ENCODE peak calls at places on chromosomes 4 and X, in seven cellular contexts. One of them, this sample, is unnamed.

GRCh38 chr4:114599231-114600065 is 841 bp downstream of the UGT8 start:
- DNase-seq in right lobe of liver: no peak
- DNase-seq in PC-9: no peak
- DNase-seq in CD8-positive, alpha-beta memory T cell: no peak
- DNase-seq in dorsolateral prefrontal cortex: peak
- DNase-seq in thoracic aorta: no peak
- DNase-seq in WERI-Rb-1: peak
- DNase-seq in this sample: no peak

GRCh38 chrX:24990585-24990984 is 25.2 kb downstream of the ARX start:
- DNase-seq in WERI-Rb-1: no peak
- DNase-seq in PC-9: no peak
- DNase-seq in right lobe of liver: no peak
- DNase-seq in thoracic aorta: no peak
- DNase-seq in CD8-positive, alpha-beta memory T cell: no peak
- DNase-seq in dorsolateral prefrontal cortex: no peak
- DNase-seq in this sample: no peak

GRCh38 chrX:150165776-150166610 is 197.1 kb upstream of the MAMLD1 start:
- DNase-seq in dorsolateral prefrontal cortex: no peak
- DNase-seq in thoracic aorta: no peak
- DNase-seq in PC-9: peak
- DNase-seq in right lobe of liver: no peak
- DNase-seq in WERI-Rb-1: no peak
- DNase-seq in CD8-positive, alpha-beta memory T cell: no peak
- DNase-seq in this sample: no peak

GRCh38 chrX:130682990-130683389 is 220.0 kb downstream of the ENOX2 start:
- DNase-seq in thoracic aorta: no peak
- DNase-seq in CD8-positive, alpha-beta memory T cell: no peak
- DNase-seq in right lobe of liver: no peak
- DNase-seq in WERI-Rb-1: peak
- DNase-seq in PC-9: no peak
- DNase-seq in dorsolateral prefrontal cortex: no peak
- DNase-seq in this sample: no peak

GRCh38 chrX:152905081-152905420 is 7.2 kb downstream of the ZNF185 start:
- DNase-seq in WERI-Rb-1: no peak
- DNase-seq in thoracic aorta: no peak
- DNase-seq in right lobe of liver: no peak
- DNase-seq in PC-9: no peak
- DNase-seq in dorsolateral prefrontal cortex: no peak
- DNase-seq in CD8-positive, alpha-beta memory T cell: no peak
- DNase-seq in this sample: no peak

GRCh38 chr4:73723945-73724344 is 16.4 kb upstream of the CXCL8 start:
- DNase-seq in right lobe of liver: no peak
- DNase-seq in WERI-Rb-1: no peak
- DNase-seq in PC-9: no peak
- DNase-seq in thoracic aorta: no peak
- DNase-seq in CD8-positive, alpha-beta memory T cell: no peak
- DNase-seq in dorsolateral prefrontal cortex: no peak
- DNase-seq in this sample: no peak

GRCh38 chr4:142443469-142443868 is 402.6 kb downstream of the INPP4B start:
- DNase-seq in WERI-Rb-1: peak
- DNase-seq in CD8-positive, alpha-beta memory T cell: no peak
- DNase-seq in dorsolateral prefrontal cortex: no peak
- DNase-seq in right lobe of liver: no peak
- DNase-seq in PC-9: no peak
- DNase-seq in thoracic aorta: no peak
- DNase-seq in this sample: no peak

GRCh38 chr4:123121241-123121907 is 199.0 kb upstream of the NUDT6 start:
- DNase-seq in PC-9: peak
- DNase-seq in dorsolateral prefrontal cortex: no peak
- DNase-seq in CD8-positive, alpha-beta memory T cell: no peak
- DNase-seq in right lobe of liver: no peak
- DNase-seq in thoracic aorta: no peak
- DNase-seq in WERI-Rb-1: no peak
- DNase-seq in this sample: no peak

GRCh38 chrX:112642349-112642748 is 37.4 kb downstream of the LHFPL1 start:
- DNase-seq in dorsolateral prefrontal cortex: no peak
- DNase-seq in right lobe of liver: no peak
- DNase-seq in PC-9: peak
- DNase-seq in WERI-Rb-1: peak
- DNase-seq in thoracic aorta: no peak
- DNase-seq in CD8-positive, alpha-beta memory T cell: no peak
- DNase-seq in this sample: no peak

GRCh38 chrX:50801135-50801534 is 12.9 kb downstream of the SHROOM4 start:
- DNase-seq in dorsolateral prefrontal cortex: no peak
- DNase-seq in WERI-Rb-1: no peak
- DNase-seq in right lobe of liver: no peak
- DNase-seq in PC-9: no peak
- DNase-seq in CD8-positive, alpha-beta memory T cell: no peak
- DNase-seq in thoracic aorta: no peak
- DNase-seq in this sample: peak

GRCh38 chrX:1564750-1565683 is 26.4 kb upstream of the AKAP17A start:
- DNase-seq in right lobe of liver: no peak
- DNase-seq in CD8-positive, alpha-beta memory T cell: no peak
- DNase-seq in dorsolateral prefrontal cortex: no peak
- DNase-seq in WERI-Rb-1: no peak
- DNase-seq in PC-9: no peak
- DNase-seq in thoracic aorta: no peak
- DNase-seq in this sample: no peak

GRCh38 chr4:21801661-21802355 is 146.8 kb downstream of the KCNIP4 start:
- DNase-seq in right lobe of liver: no peak
- DNase-seq in PC-9: no peak
- DNase-seq in CD8-positive, alpha-beta memory T cell: no peak
- DNase-seq in thoracic aorta: no peak
- DNase-seq in dorsolateral prefrontal cortex: no peak
- DNase-seq in WERI-Rb-1: no peak
- DNase-seq in this sample: no peak

GRCh38 chr4:83546796-83547195 is 10.9 kb downstream of the GPAT3 start:
- DNase-seq in WERI-Rb-1: no peak
- DNase-seq in dorsolateral prefrontal cortex: no peak
- DNase-seq in PC-9: no peak
- DNase-seq in right lobe of liver: no peak
- DNase-seq in thoracic aorta: no peak
- DNase-seq in CD8-positive, alpha-beta memory T cell: no peak
- DNase-seq in this sample: no peak

DNA sequence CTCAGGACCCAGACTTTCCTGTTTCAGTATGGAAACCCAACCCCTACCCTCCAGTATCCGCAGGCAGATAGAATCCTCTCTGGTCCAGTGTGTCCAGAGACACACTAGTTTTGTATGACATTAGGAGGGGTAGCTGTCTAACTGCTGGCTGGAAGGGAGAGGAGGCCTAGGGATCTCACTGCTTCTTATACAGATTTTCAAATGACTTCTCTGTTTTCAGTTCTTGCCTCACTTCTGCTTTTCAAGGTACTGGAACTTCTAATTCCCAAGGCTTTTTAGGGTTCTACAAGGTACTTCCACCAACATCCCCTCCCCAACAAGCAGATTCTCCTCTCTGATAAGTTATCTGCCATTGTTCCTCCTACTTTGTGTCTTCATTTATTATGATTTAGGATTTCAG is 6.1 kb downstream of the SGCB start:
- DNase-seq in thoracic aorta: no peak
- DNase-seq in right lobe of liver: no peak
- DNase-seq in WERI-Rb-1: no peak
- DNase-seq in dorsolateral prefrontal cortex: no peak
- DNase-seq in PC-9: no peak
- DNase-seq in CD8-positive, alpha-beta memory T cell: no peak
- DNase-seq in this sample: no peak
- H3K27ac ChIP-seq in thoracic aorta: no peak
- H3K27ac ChIP-seq in right lobe of liver: no peak
- H3K27ac ChIP-seq in WERI-Rb-1: no peak
- H3K27ac ChIP-seq in dorsolateral prefrontal cortex: no peak
- H3K27ac ChIP-seq in PC-9: no peak
- H3K27ac ChIP-seq in CD8-positive, alpha-beta memory T cell: no peak
- H3K27ac ChIP-seq in this sample: no peak

DNA sequence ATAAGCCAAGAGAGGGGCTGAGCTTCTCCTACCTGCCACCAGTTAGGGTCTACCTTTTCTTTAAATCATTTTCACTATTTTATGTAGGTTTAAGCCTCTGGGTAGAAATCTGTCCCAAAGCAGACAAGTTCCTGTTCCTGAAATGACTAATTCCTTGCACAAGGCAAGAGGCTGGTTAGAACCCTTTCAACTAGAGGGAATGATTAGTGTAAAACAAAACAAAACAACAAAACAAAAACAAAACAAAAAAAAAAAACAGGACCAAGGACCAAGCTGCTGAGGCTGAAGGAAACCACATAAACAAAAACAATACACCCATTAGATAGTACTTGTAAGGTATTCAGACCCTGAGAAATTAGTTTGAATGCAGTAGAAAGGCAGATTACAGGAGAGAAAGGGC is 62.7 kb downstream of the MAML3 start:
- DNase-seq in CD8-positive, alpha-beta memory T cell: no peak
- DNase-seq in thoracic aorta: no peak
- DNase-seq in WERI-Rb-1: no peak
- DNase-seq in right lobe of liver: no peak
- DNase-seq in PC-9: peak
- DNase-seq in dorsolateral prefrontal cortex: no peak
- DNase-seq in this sample: no peak
- H3K27ac ChIP-seq in CD8-positive, alpha-beta memory T cell: no peak
- H3K27ac ChIP-seq in thoracic aorta: no peak
- H3K27ac ChIP-seq in WERI-Rb-1: peak
- H3K27ac ChIP-seq in right lobe of liver: no peak
- H3K27ac ChIP-seq in PC-9: peak
- H3K27ac ChIP-seq in dorsolateral prefrontal cortex: no peak
- H3K27ac ChIP-seq in this sample: no peak

GRCh38 chrX:2682582-2683177 is 8.4 kb upstream of the CD99 start:
- DNase-seq in right lobe of liver: no peak
- DNase-seq in PC-9: no peak
- DNase-seq in WERI-Rb-1: no peak
- DNase-seq in CD8-positive, alpha-beta memory T cell: no peak
- DNase-seq in thoracic aorta: no peak
- DNase-seq in dorsolateral prefrontal cortex: no peak
- DNase-seq in this sample: no peak
- H3K27ac ChIP-seq in right lobe of liver: no peak
- H3K27ac ChIP-seq in PC-9: no peak
- H3K27ac ChIP-seq in WERI-Rb-1: no peak
- H3K27ac ChIP-seq in CD8-positive, alpha-beta memory T cell: no peak
- H3K27ac ChIP-seq in thoracic aorta: no peak
- H3K27ac ChIP-seq in dorsolateral prefrontal cortex: no peak
- H3K27ac ChIP-seq in this sample: no peak

GRCh38 chrX:46327229-46328081 is 217.8 kb downstream of the ZNF674 start:
- DNase-seq in WERI-Rb-1: no peak
- DNase-seq in CD8-positive, alpha-beta memory T cell: no peak
- DNase-seq in thoracic aorta: no peak
- DNase-seq in dorsolateral prefrontal cortex: no peak
- DNase-seq in right lobe of liver: peak
- DNase-seq in PC-9: peak
- DNase-seq in this sample: no peak
- H3K27ac ChIP-seq in WERI-Rb-1: no peak
- H3K27ac ChIP-seq in CD8-positive, alpha-beta memory T cell: no peak
- H3K27ac ChIP-seq in thoracic aorta: peak
- H3K27ac ChIP-seq in dorsolateral prefrontal cortex: no peak
- H3K27ac ChIP-seq in right lobe of liver: no peak
- H3K27ac ChIP-seq in PC-9: peak
- H3K27ac ChIP-seq in this sample: peak

DNA sequence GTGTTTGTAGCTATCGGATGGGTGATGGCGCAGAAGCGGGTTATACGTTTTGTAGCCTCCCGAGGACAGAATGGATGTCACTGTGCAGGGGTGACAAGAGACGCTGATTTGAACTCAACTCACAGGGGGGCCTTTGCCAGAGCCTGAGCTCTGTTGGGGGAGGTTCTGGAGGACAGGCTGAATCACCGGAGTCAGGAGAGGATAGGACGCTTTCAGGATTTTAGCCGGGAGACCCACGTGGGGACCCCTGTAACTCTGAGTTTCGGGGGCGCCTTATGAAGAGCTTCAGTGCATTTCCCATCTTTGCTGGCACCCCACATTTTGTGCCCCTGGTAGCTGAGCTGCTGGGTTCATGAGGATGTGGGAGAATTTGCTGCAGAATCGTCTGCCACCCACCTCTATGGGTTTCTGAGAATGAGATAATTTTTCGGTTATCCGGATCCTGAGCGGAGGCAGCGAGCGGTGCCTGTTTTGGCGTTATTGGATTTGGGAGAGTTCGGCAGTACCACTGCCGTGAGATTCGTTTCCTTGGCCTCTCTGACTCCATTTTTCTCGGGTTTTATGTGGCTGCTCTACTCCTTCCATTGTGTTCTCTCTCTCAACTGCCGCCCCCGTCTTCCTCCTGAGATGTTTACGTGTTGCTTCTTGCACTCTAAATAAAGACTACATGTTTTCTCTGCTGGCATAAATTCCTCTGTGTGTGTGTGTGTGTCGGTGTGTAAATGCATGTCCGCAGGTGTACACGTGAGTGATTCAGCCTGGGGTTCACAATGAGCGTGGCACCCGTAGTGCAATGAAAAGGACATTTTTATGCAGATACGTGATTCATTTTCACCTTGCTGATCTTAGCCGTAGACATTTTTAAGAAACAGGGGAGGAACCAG is 81.8 kb downstream of the STOX2 start:
- DNase-seq in dorsolateral prefrontal cortex: no peak
- DNase-seq in right lobe of liver: no peak
- DNase-seq in WERI-Rb-1: no peak
- DNase-seq in thoracic aorta: no peak
- DNase-seq in CD8-positive, alpha-beta memory T cell: no peak
- DNase-seq in PC-9: no peak
- DNase-seq in this sample: peak
- H3K27ac ChIP-seq in dorsolateral prefrontal cortex: peak
- H3K27ac ChIP-seq in right lobe of liver: no peak
- H3K27ac ChIP-seq in WERI-Rb-1: no peak
- H3K27ac ChIP-seq in thoracic aorta: peak
- H3K27ac ChIP-seq in CD8-positive, alpha-beta memory T cell: no peak
- H3K27ac ChIP-seq in PC-9: peak
- H3K27ac ChIP-seq in this sample: peak

DNA sequence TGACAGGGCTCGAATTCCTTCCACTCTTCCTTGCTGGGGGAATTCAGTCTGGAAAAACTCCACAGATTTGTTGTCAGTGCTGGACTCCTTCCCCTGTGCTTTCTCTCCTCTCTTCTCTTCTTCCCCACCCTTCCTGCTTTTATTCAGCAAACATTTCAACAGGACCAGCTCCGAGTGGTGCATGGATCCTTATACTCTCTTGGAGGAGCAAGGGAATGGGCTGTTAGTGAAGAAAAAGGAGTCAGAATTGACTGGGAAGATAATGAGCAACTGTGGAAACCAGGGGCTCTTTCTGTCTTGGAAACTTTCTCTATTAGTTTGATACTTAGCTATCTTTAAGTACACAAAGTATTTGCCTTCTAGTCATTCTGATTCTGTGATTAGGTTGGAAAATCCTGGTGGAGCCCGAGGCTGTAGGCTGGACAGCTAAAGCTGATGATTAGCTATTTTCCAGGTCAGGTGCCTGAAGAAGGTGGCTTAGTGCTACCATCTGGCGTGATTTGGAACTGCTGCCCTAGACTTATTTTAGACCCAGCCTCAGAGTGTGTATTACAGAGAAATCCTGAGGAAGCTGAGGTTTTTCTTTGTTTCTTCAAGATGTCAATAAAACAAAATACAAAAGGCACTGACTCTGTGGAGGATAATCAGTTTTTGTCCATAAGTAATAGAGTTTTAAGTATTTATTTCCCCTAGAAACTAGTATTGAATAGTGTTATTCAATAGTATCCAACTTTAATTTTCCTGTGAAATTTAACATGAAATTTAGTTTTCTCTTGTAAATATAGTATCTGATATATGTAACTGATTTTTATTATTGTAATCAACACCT is 38.4 kb downstream of the NAP1L5 start:
- DNase-seq in WERI-Rb-1: peak
- DNase-seq in right lobe of liver: peak
- DNase-seq in dorsolateral prefrontal cortex: no peak
- DNase-seq in thoracic aorta: peak
- DNase-seq in CD8-positive, alpha-beta memory T cell: no peak
- DNase-seq in PC-9: peak
- DNase-seq in this sample: peak
- H3K27ac ChIP-seq in WERI-Rb-1: no peak
- H3K27ac ChIP-seq in right lobe of liver: no peak
- H3K27ac ChIP-seq in dorsolateral prefrontal cortex: no peak
- H3K27ac ChIP-seq in thoracic aorta: peak
- H3K27ac ChIP-seq in CD8-positive, alpha-beta memory T cell: no peak
- H3K27ac ChIP-seq in PC-9: peak
- H3K27ac ChIP-seq in this sample: peak

This sample was measured in epithelial cell of prostate.